ENCODE peak calls at places on chromosomes 5 and 9, in nine cellular contexts. P, A, B, R, S, V, I, Y and U are unnamed samples.

GRCh38 chr5:143011621-143012020 is 241.4 kb downstream of the ARHGAP26 start:
- DNase-seq in V (no peak), P (peak; percentile 10), S (no peak), I (no peak), Y (no peak), R (no peak), A (peak; percentile 52), B (no peak), U (no peak)

GRCh38 chr9:76215066-76215465 is 179.2 kb downstream of the RFK start:
- DNase-seq in B (peak; percentile 55), I (no peak), R (no peak), Y (no peak), S (no peak), V (no peak), P (no peak), A (no peak), U (no peak)

GRCh38 chr5:152844713-152845112 is 439.6 kb upstream of the NMUR2 start:
- DNase-seq in R (no peak), I (no peak), S (no peak), P (no peak), V (no peak), Y (no peak), A (no peak), B (no peak), U (no peak)

GRCh38 chr5:64625678-64626077 is 64.6 kb upstream of the SHISAL2B start:
- DNase-seq in Y (no peak), A (no peak), S (no peak), B (no peak), R (no peak), I (no peak), P (no peak), V (no peak), U (no peak)

GRCh38 chr5:96844476-96844990 is 31.8 kb upstream of the ERAP2 start:
- DNase-seq in V (no peak), P (peak; percentile 34), A (no peak), Y (no peak), I (no peak), R (no peak), B (peak; percentile 45), S (no peak), U (no peak)

GRCh38 chr9:123355761-123356520 is at the start of gene CRB2:
- DNase-seq in B (no peak), P (no peak), A (no peak), R (no peak), Y (no peak), I (peak; percentile 53), V (no peak), S (no peak), U (no peak)

GRCh38 chr5:174571662-174572397 is 152.6 kb upstream of the MSX2 start:
- DNase-seq in Y (peak; percentile 49), V (no peak), R (no peak), B (peak; percentile 87), A (peak; percentile 85), S (no peak), P (no peak), I (no peak), U (no peak)

GRCh38 chr9:111807197-111807596 is 12.5 kb upstream of the SHOC1 start:
- DNase-seq in I (no peak), S (no peak), V (no peak), R (no peak), A (no peak), P (no peak), B (no peak), Y (no peak), U (no peak)

GRCh38 chr5:99449786-99450185 is 521.0 kb upstream of the CHD1 start:
- DNase-seq in S (no peak), V (no peak), B (no peak), I (no peak), Y (no peak), R (no peak), A (peak; percentile 43), P (no peak), U (no peak)

GRCh38 chr9:115220339-115221009 is 102.5 kb upstream of the TNC start:
- DNase-seq in P (no peak), B (no peak), V (no peak), R (no peak), S (no peak), I (peak; percentile 41), Y (no peak), A (no peak), U (no peak)

GRCh38 chr9:135032868-135033460 is 54.5 kb upstream of the OLFM1 start:
- DNase-seq in R (no peak), B (no peak), A (no peak), V (no peak), P (no peak), I (no peak), Y (no peak), S (no peak), U (no peak)

GRCh38 chr9:137222190-137223077 is at the start of gene RNF208:
- DNase-seq in V (no peak), A (peak; percentile 24), Y (no peak), R (no peak), I (peak; percentile 54), S (peak; percentile 26), B (no peak), P (no peak), U (no peak)

GRCh38 chr9:107633375-107633774 is 143.8 kb upstream of the KLF4 start:
- DNase-seq in Y (no peak), A (no peak), B (no peak), V (no peak), R (no peak), S (no peak), P (no peak), I (no peak), U (no peak)

GRCh38 chr5:159263569-159263905 is 447 bp downstream of the UBLCP1 start:
- DNase-seq in P (no peak), V (no peak), I (peak; percentile 32), Y (no peak), R (no peak), B (no peak), A (no peak), S (no peak), U (no peak)

GRCh38 chr5:15574806-15575205 is 74.8 kb downstream of the FBXL7 start:
- DNase-seq in S (no peak), I (no peak), R (no peak), B (no peak), Y (no peak), A (no peak), V (no peak), P (no peak), U (no peak)

GRCh38 chr9:114200721-114201300 is 45.5 kb downstream of the COL27A1 start:
- DNase-seq in I (no peak), S (no peak), Y (no peak), R (no peak), P (no peak), A (no peak), V (no peak), B (no peak), U (no peak)

GRCh38 chr5:62790348-62790747 is 211.7 kb downstream of the LRRC70 start:
- DNase-seq in R (peak; percentile 91), B (no peak), Y (no peak), S (no peak), P (no peak), A (no peak), I (peak; percentile 2), V (no peak), U (no peak)

GRCh38 chr9:112084907-112085306 is 90.2 kb downstream of the SUSD1 start:
- DNase-seq in Y (no peak), P (no peak), S (no peak), I (no peak), B (no peak), A (no peak), R (no peak), V (no peak), U (no peak)

GRCh38 chr5:78417026-78417425 is 56.6 kb downstream of the SCAMP1 start:
- DNase-seq in P (no peak), S (no peak), V (no peak), Y (no peak), B (no peak), A (no peak), R (no peak), I (no peak), U (no peak)

GRCh38 chr9:137441289-137441934 is at the start of gene ENTPD8:
- DNase-seq in B (no peak), P (no peak), A (peak; percentile 50), Y (peak; percentile 82), R (no peak), V (no peak), S (no peak), I (peak; percentile 65), U (no peak)

GRCh38 chr5:180301253-180301652 is 9.4 kb upstream of the MAPK9 start:
- DNase-seq in A (no peak), B (no peak), R (no peak), I (no peak), P (no peak), V (no peak), Y (no peak), S (no peak), U (no peak)

GRCh38 chr5:178437296-178438075 is 152.7 kb downstream of the COL23A1 start:
- DNase-seq in Y (no peak), P (no peak), V (no peak), B (no peak), A (no peak), S (no peak), R (no peak), I (no peak), U (no peak)

GRCh38 chr5:151298465-151298864 is 5.1 kb downstream of the SLC36A3 start:
- DNase-seq in S (no peak), B (peak; percentile 33), I (no peak), R (no peak), A (no peak), P (peak; percentile 16), V (no peak), Y (no peak), U (no peak)

GRCh38 chr9:109956811-109957440 is 176.9 kb downstream of the PALM2AKAP2 start:
- DNase-seq in P (no peak), B (no peak), Y (no peak), I (peak; percentile 94), R (no peak), S (no peak), A (no peak), V (no peak), U (no peak)

GRCh38 chr5:9720361-9720760 is 90.2 kb upstream of the TAS2R1 start:
- DNase-seq in P (no peak), A (no peak), R (no peak), S (no peak), B (no peak), Y (no peak), I (no peak), V (no peak), U (no peak)

GRCh38 chr5:4553968-4554367 is 586.2 kb upstream of the ADAMTS16 start:
- DNase-seq in P (no peak), V (no peak), B (no peak), Y (no peak), I (peak; percentile 86), R (no peak), A (no peak), S (no peak), U (no peak)

GRCh38 chr9:18343799-18344198 is 130.2 kb upstream of the ADAMTSL1 start:
- DNase-seq in Y (no peak), V (no peak), B (peak; percentile 46), P (no peak), A (no peak), I (no peak), S (no peak), R (no peak), U (no peak)

GRCh38 chr5:102241809-102242421 is 54.2 kb downstream of the SLCO4C1 start:
- DNase-seq in V (no peak), Y (no peak), A (no peak), S (no peak), I (peak; percentile 88), B (no peak), R (no peak), P (no peak), U (no peak)

GRCh38 chr9:134324359-134325095 is 1.7 kb upstream of the RXRA start:
- DNase-seq in A (no peak), P (no peak), I (no peak), Y (no peak), R (no peak), S (no peak), V (no peak), B (no peak), U (no peak)

GRCh38 chr9:79362100-79363081 is 209.4 kb upstream of the TLE4 start:
- DNase-seq in B (no peak), A (no peak), P (no peak), I (no peak), S (no peak), V (no peak), Y (no peak), R (no peak), U (no peak)

GRCh38 chr9:123567013-123567412 is 211.0 kb downstream of the CRB2 start:
- DNase-seq in V (no peak), A (no peak), S (no peak), B (no peak), R (no peak), P (no peak), I (no peak), Y (no peak), U (no peak)